ENCODE peak calls at places on chromosome 10, in seven cellular contexts. G is HCT116, O is H1, D is T47D, A is SK-N-SH, S is HepG2, E is GM12878. H is an unnamed sample.

GRCh38 chr10:49325916-49326783 is 27.2 kb downstream of the C10orf71 start:
- DNase-seq in A (no peak), D (no peak), S (no peak), E (no peak), O (no peak), G (no peak), H (no peak)

GRCh38 chr10:69726850-69727249 is 74.9 kb upstream of the COL13A1 start:
- DNase-seq in S (no peak), G (no peak), E (no peak), D (no peak), A (no peak), O (no peak), H (no peak)

GRCh38 chr10:59606551-59606961 is 103.1 kb downstream of the SLC16A9 start:
- DNase-seq in S (no peak), A (peak), E (no peak), D (no peak), O (no peak), G (no peak), H (no peak)

GRCh38 chr10:102832987-102833386 is 4.2 kb downstream of the CYP17A1 start:
- DNase-seq in O (no peak), G (no peak), A (no peak), S (no peak), E (no peak), D (no peak), H (no peak)

GRCh38 chr10:37948210-37948609 is 28.2 kb downstream of the ZNF25 start:
- DNase-seq in D (no peak), E (no peak), G (no peak), A (no peak), O (no peak), S (no peak), H (no peak)

GRCh38 chr10:6516877-6517276 is 63.2 kb downstream of the PRKCQ start:
- DNase-seq in G (no peak), A (no peak), E (no peak), S (no peak), D (no peak), O (no peak), H (no peak)

GRCh38 chr10:121846555-121846954 is 81.3 kb downstream of the ATE1 start:
- DNase-seq in O (no peak), G (no peak), E (no peak), S (no peak), D (no peak), A (no peak), H (no peak)

GRCh38 chr10:63976538-63976937 is 455.3 kb downstream of the REEP3 start:
- DNase-seq in O (no peak), S (peak), A (peak), D (peak), E (no peak), G (peak), H (peak)

GRCh38 chr10:112949128-112949823 is 771 bp upstream of the TCF7L2 start:
- DNase-seq in E (no peak), G (no peak), O (no peak), D (no peak), A (no peak), S (peak), H (no peak)

GRCh38 chr10:1368772-1369171 is 312.6 kb downstream of the WDR37 start:
- DNase-seq in O (peak), G (peak), A (peak), S (peak), E (no peak), D (peak), H (peak)

GRCh38 chr10:34748767-34749166 is 66.3 kb downstream of the PARD3 start:
- DNase-seq in D (no peak), E (no peak), S (no peak), O (no peak), G (no peak), A (no peak), H (no peak)

GRCh38 chr10:753530-753929 is 64.1 kb upstream of the DIP2C start:
- DNase-seq in E (no peak), A (no peak), O (no peak), S (no peak), G (no peak), D (no peak), H (no peak)

GRCh38 chr10:82796510-82796909 is 921.5 kb downstream of the NRG3 start:
- DNase-seq in A (peak), O (no peak), E (no peak), S (no peak), G (no peak), D (no peak), H (no peak)

GRCh38 chr10:91694170-91694794 is 61.4 kb upstream of the PPP1R3C start:
- DNase-seq in S (peak), A (peak), O (no peak), G (peak), E (no peak), D (no peak), H (peak)

GRCh38 chr10:117165557-117166419 is 27.7 kb upstream of the VAX1 start:
- DNase-seq in A (peak), D (peak), G (peak), E (no peak), O (peak), S (no peak), H (peak)

GRCh38 chr10:95253007-95253406 is 37.8 kb downstream of the PDLIM1 start:
- DNase-seq in D (no peak), G (no peak), S (no peak), E (no peak), A (no peak), O (no peak), H (no peak)

DNA sequence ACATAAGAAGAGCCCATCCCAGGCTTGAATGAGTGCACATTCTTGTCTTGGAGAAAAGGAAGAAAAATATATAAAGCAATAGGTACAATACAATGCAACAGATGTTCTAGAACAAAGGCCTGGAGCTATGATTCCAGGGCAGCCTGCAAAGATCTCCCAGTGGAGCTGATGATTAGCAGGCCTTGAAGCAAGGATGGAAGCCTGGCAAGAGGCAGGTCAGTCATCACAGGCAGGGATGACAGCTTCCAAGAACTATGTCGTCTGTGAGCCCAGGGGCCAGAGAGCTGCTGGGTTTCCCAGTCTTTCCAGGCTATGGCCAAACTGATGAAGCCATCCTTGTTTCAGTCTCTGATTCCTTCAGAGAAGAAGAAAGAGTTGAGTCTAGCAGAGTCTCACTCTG is 277.5 kb downstream of the KCNMA1 start:
- DNase-seq in G (no peak), O (no peak), E (no peak), D (no peak), S (no peak), A (no peak), H (no peak)
- TF ChIP-seq JUND in G (no peak), O (no peak), E (no peak), D (no peak), S (no peak), A (no peak), H (no peak)

GRCh38 chr10:14588084-14588937 is 186.4 kb downstream of the FAM107B start:
- DNase-seq in O (no peak), A (no peak), S (peak), E (no peak), D (no peak), G (no peak), H (no peak)
- TF ChIP-seq JUND in O (no peak), A (no peak), S (no peak), E (peak), D (no peak), G (no peak), H (no peak)

GRCh38 chr10:72567884-72568283 is 58.0 kb downstream of the MICU1 start:
- DNase-seq in S (peak), D (no peak), E (no peak), O (no peak), A (peak), G (peak), H (peak)

GRCh38 chr10:72561745-72562166 is 64.1 kb downstream of the MICU1 start:
- DNase-seq in S (no peak), A (no peak), G (no peak), O (no peak), D (no peak), E (peak), H (no peak)

GRCh38 chr10:72567421-72567820 is 58.5 kb downstream of the MICU1 start:
- DNase-seq in E (no peak), S (no peak), G (peak), O (no peak), A (no peak), D (no peak), H (no peak)

GRCh38 chr10:72564596-72564995 is 61.3 kb downstream of the MICU1 start:
- DNase-seq in S (no peak), D (peak), A (no peak), O (no peak), G (no peak), E (no peak), H (no peak)

DNA sequence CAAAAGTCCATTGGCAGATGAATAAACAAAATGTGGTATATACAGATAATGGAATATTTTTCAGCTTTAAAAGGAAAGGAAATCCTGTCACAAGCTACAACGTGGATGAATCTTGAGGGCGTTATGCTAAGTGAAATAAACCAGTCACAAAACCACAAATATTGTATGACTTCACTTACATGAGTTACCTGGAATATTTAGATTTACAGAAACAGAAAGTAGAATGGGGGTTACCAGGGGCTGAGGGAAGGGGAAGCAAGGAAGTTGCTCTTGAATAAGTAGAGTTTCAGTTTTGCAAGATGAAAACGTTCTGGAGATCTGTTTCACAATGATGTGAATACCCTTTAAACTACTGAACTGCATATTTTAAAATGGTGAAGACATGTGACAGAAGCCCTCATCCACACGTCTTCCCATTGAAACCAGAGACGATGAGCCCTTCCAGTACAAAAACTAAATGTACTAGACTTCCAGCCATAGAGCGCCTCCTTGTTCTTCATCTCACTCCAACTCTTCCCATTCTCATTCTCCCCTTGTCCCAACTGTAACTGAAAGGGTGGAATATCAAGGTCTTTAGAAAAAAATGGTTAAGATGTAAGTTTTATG is 62.4 kb downstream of the MICU1 start:
- DNase-seq in E (peak), O (no peak), A (no peak), S (no peak), G (no peak), D (no peak), H (no peak)
- TF ChIP-seq JUND in E (no peak), O (no peak), A (no peak), S (no peak), G (no peak), D (no peak), H (no peak)

DNA sequence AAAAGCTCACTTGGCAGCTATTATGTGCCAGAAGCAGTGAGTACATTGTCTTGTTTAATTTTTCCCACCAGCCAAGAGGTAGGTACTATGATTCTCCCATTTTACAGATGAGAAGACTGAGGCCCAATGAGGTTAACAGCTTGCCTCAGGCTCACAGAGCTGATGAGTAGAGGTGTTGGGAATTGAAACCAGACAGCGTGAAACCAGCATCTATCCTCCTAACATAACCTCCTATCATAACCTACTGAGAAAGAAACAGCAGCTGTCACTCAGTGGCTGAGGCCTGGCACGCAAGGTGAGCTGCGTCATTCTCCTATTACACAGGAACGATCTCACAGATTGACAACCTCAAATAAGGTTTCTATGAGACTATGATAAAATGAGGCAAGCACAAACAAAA is 6.2 kb downstream of the PYROXD2 start:
- DNase-seq in A (no peak), D (no peak), G (no peak), O (no peak), E (no peak), S (no peak), H (no peak)
- TF ChIP-seq JUND in A (no peak), D (no peak), G (no peak), O (no peak), E (no peak), S (no peak), H (no peak)

GRCh38 chr10:98424308-98425254 is 9.6 kb upstream of the PYROXD2 start:
- DNase-seq in A (no peak), E (no peak), D (no peak), S (peak), O (no peak), G (no peak), H (no peak)

GRCh38 chr10:98425511-98426352 is 10.8 kb upstream of the PYROXD2 start:
- DNase-seq in E (no peak), S (peak), D (peak), O (no peak), G (peak), A (peak), H (peak)

GRCh38 chr10:98420786-98421185 is 5.8 kb upstream of the PYROXD2 start:
- DNase-seq in A (peak), O (no peak), E (no peak), G (no peak), D (no peak), S (no peak), H (no peak)

GRCh38 chr10:98422182-98422581 is 7.2 kb upstream of the PYROXD2 start:
- DNase-seq in S (no peak), O (no peak), D (no peak), G (no peak), A (no peak), E (no peak), H (no peak)

GRCh38 chr10:98423691-98424120 is 8.7 kb upstream of the PYROXD2 start:
- DNase-seq in S (peak), G (no peak), A (no peak), D (no peak), O (no peak), E (no peak), H (peak)
- TF ChIP-seq JUND in S (no peak), G (no peak), A (no peak), D (no peak), O (no peak), E (no peak), H (no peak)

H was measured in K562.